ENCODE peak calls at places on chromosomes 5 and 9, in five cellular contexts. U is breast epithelium, Z is stomach, C is right lobe of liver, M is brain microvascular endothelial cell. X is an unnamed sample.
A peak's percentile ranks its signal among the peaks of the same experiment; 100 is the strongest.

GRCh38 chr9:36118706-36119105 is 17.8 kb upstream of the GLIPR2 start:
- DNase-seq in C (no peak), U (no peak), M (no peak), Z (no peak), X (no peak)

GRCh38 chr9:112777914-112778313 is 27.4 kb downstream of the SNX30 start:
- DNase-seq in U (no peak), Z (no peak), M (no peak), C (peak; percentile 16), X (no peak)

GRCh38 chr5:59496524-59497134 is 396.9 kb downstream of the PDE4D start:
- DNase-seq in C (no peak), Z (no peak), M (no peak), U (no peak), X (no peak)

GRCh38 chr9:123996731-123997421 is 14.7 kb upstream of the LHX2 start:
- DNase-seq in U (no peak), M (no peak), C (no peak), Z (peak; percentile 36), X (no peak)

GRCh38 chr5:10857333-10857723 is 96.3 kb upstream of the DAP start:
- DNase-seq in Z (no peak), C (no peak), M (no peak), U (no peak), X (no peak)

GRCh38 chr5:73485715-73486114 is 12.5 kb upstream of the BTF3 start:
- DNase-seq in Z (no peak), C (no peak), U (no peak), M (peak; percentile 22), X (no peak)

GRCh38 chr9:73131376-73131775 is 20.3 kb upstream of the ANXA1 start:
- DNase-seq in U (no peak), Z (no peak), M (no peak), C (no peak), X (no peak)

GRCh38 chr9:123925820-123926219 is 4.1 kb downstream of the DENND1A start:
- DNase-seq in M (no peak), Z (no peak), U (no peak), C (no peak), X (no peak)

GRCh38 chr9:90658783-90659182 is 16.2 kb upstream of the DIRAS2 start:
- DNase-seq in C (no peak), Z (no peak), U (no peak), M (no peak), X (no peak)

GRCh38 chr9:108035485-108035884 is 545.9 kb upstream of the KLF4 start:
- DNase-seq in Z (no peak), U (no peak), C (no peak), M (no peak), X (no peak)

GRCh38 chr5:134143964-134144941 is 29.8 kb downstream of the TCF7 start:
- DNase-seq in U (peak; percentile 12), Z (peak; percentile 15), M (no peak), C (no peak), X (no peak)

GRCh38 chr9:97362777-97363545 is 48.9 kb upstream of the TDRD7 start:
- DNase-seq in M (no peak), Z (no peak), C (no peak), U (no peak), X (no peak)

GRCh38 chr5:100840364-100840763 is 62.7 kb downstream of the ST8SIA4 start:
- DNase-seq in Z (no peak), C (no peak), M (peak; percentile 61), U (no peak), X (no peak)

GRCh38 chr9:14158911-14159310 is 155.0 kb downstream of the NFIB start:
- DNase-seq in C (no peak), M (peak; percentile 74), U (no peak), Z (no peak), X (no peak)

GRCh38 chr9:131216806-131217205 is 59.5 kb downstream of the FAM78A start:
- DNase-seq in M (no peak), Z (no peak), C (no peak), U (no peak), X (no peak)

GRCh38 chr5:60652206-60652605 is 47.8 kb downstream of the DEPDC1B start:
- DNase-seq in M (peak; percentile 62), U (no peak), Z (no peak), C (no peak), X (no peak)

GRCh38 chr5:158958048-158958994 is 141.4 kb downstream of the EBF1 start:
- DNase-seq in U (no peak), M (no peak), Z (no peak), C (no peak), X (no peak)

GRCh38 chr5:32735512-32735911 is 24.4 kb downstream of the NPR3 start:
- DNase-seq in M (no peak), Z (no peak), C (no peak), U (no peak), X (no peak)

GRCh38 chr5:172455511-172456061 is 1.3 kb upstream of the SH3PXD2B start:
- DNase-seq in C (no peak), M (peak; percentile 33), Z (no peak), U (no peak), X (peak; percentile 65)

GRCh38 chr9:127091526-127091925 is 30.9 kb downstream of the ANGPTL2 start:
- DNase-seq in Z (no peak), U (no peak), C (no peak), M (no peak), X (no peak)

GRCh38 chr9:127096208-127096607 is 26.2 kb downstream of the ANGPTL2 start:
- DNase-seq in Z (no peak), C (no peak), M (no peak), U (no peak), X (peak; percentile 42)

GRCh38 chr9:127095416-127095815 is 27.0 kb downstream of the ANGPTL2 start:
- DNase-seq in M (no peak), Z (no peak), U (no peak), C (no peak), X (peak; percentile 7)

GRCh38 chr9:127092041-127092608 is 30.3 kb downstream of the ANGPTL2 start:
- DNase-seq in Z (no peak), M (peak; percentile 42), C (no peak), U (no peak), X (no peak)

GRCh38 chr9:127093319-127094020 is 29.0 kb downstream of the ANGPTL2 start:
- DNase-seq in M (no peak), U (no peak), Z (no peak), C (no peak), X (no peak)
- H3K27me3 ChIP-seq in M (peaks cover 3% of the 10 kb centered on the region), U (no peaks in the 10 kb centered on the region), Z (no peaks in the 10 kb centered on the region), C (no peaks in the 10 kb centered on the region), X (no peaks in the 10 kb centered on the region)

GRCh38 chr9:5617749-5618148 is 11.2 kb upstream of the RIC1 start:
- DNase-seq in M (no peak), Z (no peak), U (no peak), C (no peak), X (no peak)
- H3K4me3 ChIP-seq in M (no peak overlapping the region), Z (no peak overlapping the region), U (no peak overlapping the region), C (no peak overlapping the region), X (no peak overlapping the region)

GRCh38 chr5:16983972-16984371 is 47.9 kb upstream of the MYO10 start:
- DNase-seq in C (no peak), Z (no peak), M (no peak), U (no peak), X (no peak)
- H3K36me3 ChIP-seq in C (no peaks in the 10 kb centered on the region), Z (no peaks in the 10 kb centered on the region), M (no peaks in the 10 kb centered on the region), U (no peaks in the 10 kb centered on the region), X (no peaks in the 10 kb centered on the region)

GRCh38 chr5:51385214-51385613 is 2.0 kb downstream of the ISL1 start:
- DNase-seq in U (no peak), C (no peak), M (no peak), Z (no peak), X (no peak)
- H3K27me3 ChIP-seq in U (peaks cover 98% of the 10 kb centered on the region), C (peaks cover 3% of the 10 kb centered on the region), M (peaks cover 77% of the 10 kb centered on the region), Z (peaks cover 7% of the 10 kb centered on the region), X (peaks cover 91% of the 10 kb centered on the region)

GRCh38 chr5:43063731-43064171 is 23.6 kb upstream of the ANXA2R start:
- DNase-seq in C (no peak), Z (no peak), U (no peak), M (peak; percentile 59), X (no peak)
- H3K4me3 ChIP-seq in C (no peak overlapping the region), Z (peak overlapping the region; percentile 78), U (no peak overlapping the region), M (peak overlapping the region; percentile 33), X (no peak overlapping the region)

GRCh38 chr5:34721359-34721758 is 65.2 kb downstream of the RAI14 start:
- DNase-seq in U (no peak), Z (no peak), C (no peak), M (no peak), X (no peak)
- H3K36me3 ChIP-seq in U (no peaks in the 10 kb centered on the region), Z (no peaks in the 10 kb centered on the region), C (no peaks in the 10 kb centered on the region), M (peaks cover 23% of the 10 kb centered on the region), X (no peaks in the 10 kb centered on the region)

DNA sequence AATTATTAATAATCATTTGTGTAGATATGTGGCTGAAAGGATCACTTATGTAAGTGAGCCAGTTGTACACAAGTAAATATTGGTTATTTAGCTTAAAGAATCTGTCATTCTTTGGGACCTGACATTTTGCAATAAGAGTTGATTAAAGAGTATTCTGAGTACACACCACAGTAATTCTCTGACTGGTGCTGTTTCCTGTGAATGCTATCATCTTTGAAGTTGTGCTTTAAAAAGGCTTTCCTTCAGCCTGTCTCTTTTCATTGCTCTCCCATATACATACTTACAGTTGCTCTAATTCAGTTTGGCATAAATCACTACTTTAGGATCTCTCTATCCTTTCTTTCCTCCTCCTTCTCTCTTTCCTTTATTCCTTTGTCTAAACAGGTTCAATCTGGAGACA is 8.7 kb upstream of the CSNK1G3 start:
- DNase-seq in M (no peak), C (no peak), Z (no peak), U (no peak), X (no peak)
- H3K27me3 ChIP-seq in M (no peaks in the 10 kb centered on the region), C (no peaks in the 10 kb centered on the region), Z (no peaks in the 10 kb centered on the region), U (no peaks in the 10 kb centered on the region), X (no peaks in the 10 kb centered on the region)

GRCh38 chr5:149283611-149284480 is 12.2 kb downstream of the AFAP1L1 start:
- DNase-seq in U (no peak), Z (no peak), C (no peak), M (peak; percentile 7), X (no peak)
- H3K4me3 ChIP-seq in U (no peak overlapping the region), Z (no peak overlapping the region), C (no peak overlapping the region), M (no peak overlapping the region), X (no peak overlapping the region)

X was measured in tibial artery.